ENCODE peak calls at places on chromosomes 16 and 17, in nine cellular contexts. One of them, this sample, is unnamed.

GRCh38 chr17:40538019-40538935 is 27.0 kb downstream of the CCR7 start:
- DNase-seq in astrocyte of the spinal cord: no peak
- DNase-seq in breast epithelium: peak; percentile 68
- DNase-seq in thoracic aorta: no peak
- DNase-seq in PC-9: no peak
- DNase-seq in A549: no peak
- DNase-seq in uterus: no peak
- DNase-seq in gastrocnemius medialis: no peak
- DNase-seq in fibroblast of the aortic adventitia: no peak
- DNase-seq in this sample: no peak

GRCh38 chr17:66920965-66921364 is 43.5 kb upstream of the CACNG4 start:
- DNase-seq in astrocyte of the spinal cord: no peak
- DNase-seq in breast epithelium: no peak
- DNase-seq in thoracic aorta: no peak
- DNase-seq in PC-9: no peak
- DNase-seq in A549: no peak
- DNase-seq in uterus: no peak
- DNase-seq in gastrocnemius medialis: no peak
- DNase-seq in fibroblast of the aortic adventitia: peak; percentile 2
- DNase-seq in this sample: no peak

GRCh38 chr17:81034779-81035388 is at the start of gene BAIAP2:
- DNase-seq in astrocyte of the spinal cord: peak; percentile 93
- DNase-seq in breast epithelium: peak; percentile 98
- DNase-seq in thoracic aorta: peak; percentile 70
- DNase-seq in PC-9: peak; percentile 92
- DNase-seq in A549: peak; percentile 100
- DNase-seq in uterus: peak; percentile 96
- DNase-seq in gastrocnemius medialis: peak; percentile 93
- DNase-seq in fibroblast of the aortic adventitia: peak; percentile 91
- DNase-seq in this sample: peak; percentile 96

GRCh38 chr16:27681681-27682080 is 131.7 kb downstream of the KATNIP start:
- DNase-seq in astrocyte of the spinal cord: no peak
- DNase-seq in breast epithelium: no peak
- DNase-seq in thoracic aorta: no peak
- DNase-seq in PC-9: no peak
- DNase-seq in A549: no peak
- DNase-seq in uterus: no peak
- DNase-seq in gastrocnemius medialis: no peak
- DNase-seq in fibroblast of the aortic adventitia: no peak
- DNase-seq in this sample: no peak

GRCh38 chr17:38711792-38712571 is 6.9 kb downstream of the MLLT6 start:
- DNase-seq in astrocyte of the spinal cord: no peak
- DNase-seq in breast epithelium: no peak
- DNase-seq in thoracic aorta: no peak
- DNase-seq in PC-9: no peak
- DNase-seq in A549: no peak
- DNase-seq in uterus: no peak
- DNase-seq in gastrocnemius medialis: peak; percentile 74
- DNase-seq in fibroblast of the aortic adventitia: no peak
- DNase-seq in this sample: no peak

GRCh38 chr16:48542020-48542473 is 67.9 kb downstream of the N4BP1 start:
- DNase-seq in astrocyte of the spinal cord: peak; percentile 56
- DNase-seq in breast epithelium: no peak
- DNase-seq in thoracic aorta: no peak
- DNase-seq in PC-9: peak; percentile 21
- DNase-seq in A549: peak; percentile 56
- DNase-seq in uterus: no peak
- DNase-seq in gastrocnemius medialis: peak; percentile 32
- DNase-seq in fibroblast of the aortic adventitia: peak; percentile 77
- DNase-seq in this sample: peak; percentile 82

GRCh38 chr16:53234836-53235235 is 180.0 kb downstream of the CHD9 start:
- DNase-seq in astrocyte of the spinal cord: no peak
- DNase-seq in breast epithelium: no peak
- DNase-seq in thoracic aorta: no peak
- DNase-seq in PC-9: no peak
- DNase-seq in A549: no peak
- DNase-seq in uterus: no peak
- DNase-seq in gastrocnemius medialis: no peak
- DNase-seq in fibroblast of the aortic adventitia: no peak
- DNase-seq in this sample: no peak

GRCh38 chr17:68277807-68278206 is 13.1 kb downstream of the SLC16A6 start:
- DNase-seq in astrocyte of the spinal cord: no peak
- DNase-seq in breast epithelium: no peak
- DNase-seq in thoracic aorta: no peak
- DNase-seq in PC-9: no peak
- DNase-seq in A549: no peak
- DNase-seq in uterus: no peak
- DNase-seq in gastrocnemius medialis: no peak
- DNase-seq in fibroblast of the aortic adventitia: no peak
- DNase-seq in this sample: no peak

GRCh38 chr17:77218902-77219301 is 78.1 kb downstream of the SEC14L1 start:
- DNase-seq in astrocyte of the spinal cord: no peak
- DNase-seq in breast epithelium: no peak
- DNase-seq in thoracic aorta: no peak
- DNase-seq in PC-9: no peak
- DNase-seq in A549: no peak
- DNase-seq in uterus: no peak
- DNase-seq in gastrocnemius medialis: no peak
- DNase-seq in fibroblast of the aortic adventitia: no peak
- DNase-seq in this sample: no peak

GRCh38 chr17:50918933-50919296 is 52.8 kb upstream of the TOB1 start:
- DNase-seq in astrocyte of the spinal cord: no peak
- DNase-seq in breast epithelium: no peak
- DNase-seq in thoracic aorta: no peak
- DNase-seq in PC-9: no peak
- DNase-seq in A549: no peak
- DNase-seq in uterus: no peak
- DNase-seq in gastrocnemius medialis: no peak
- DNase-seq in fibroblast of the aortic adventitia: no peak
- DNase-seq in this sample: no peak

GRCh38 chr17:77346765-77347164 is 206.0 kb downstream of the SEC14L1 start:
- DNase-seq in astrocyte of the spinal cord: no peak
- DNase-seq in breast epithelium: no peak
- DNase-seq in thoracic aorta: no peak
- DNase-seq in PC-9: no peak
- DNase-seq in A549: no peak
- DNase-seq in uterus: no peak
- DNase-seq in gastrocnemius medialis: no peak
- DNase-seq in fibroblast of the aortic adventitia: no peak
- DNase-seq in this sample: peak; percentile 9

GRCh38 chr16:47774661-47775060 is 313.5 kb downstream of the PHKB start:
- DNase-seq in astrocyte of the spinal cord: peak; percentile 31
- DNase-seq in breast epithelium: no peak
- DNase-seq in thoracic aorta: no peak
- DNase-seq in PC-9: peak; percentile 54
- DNase-seq in A549: no peak
- DNase-seq in uterus: no peak
- DNase-seq in gastrocnemius medialis: no peak
- DNase-seq in fibroblast of the aortic adventitia: peak; percentile 46
- DNase-seq in this sample: no peak

GRCh38 chr16:73565263-73565662 is 517.3 kb upstream of the ZFHX3 start:
- DNase-seq in astrocyte of the spinal cord: no peak
- DNase-seq in breast epithelium: no peak
- DNase-seq in thoracic aorta: no peak
- DNase-seq in PC-9: no peak
- DNase-seq in A549: no peak
- DNase-seq in uterus: no peak
- DNase-seq in gastrocnemius medialis: no peak
- DNase-seq in fibroblast of the aortic adventitia: no peak
- DNase-seq in this sample: no peak

GRCh38 chr16:83577201-83577600 is 230.6 kb upstream of the HSBP1 start:
- DNase-seq in astrocyte of the spinal cord: no peak
- DNase-seq in breast epithelium: no peak
- DNase-seq in thoracic aorta: no peak
- DNase-seq in PC-9: no peak
- DNase-seq in A549: no peak
- DNase-seq in uterus: no peak
- DNase-seq in gastrocnemius medialis: no peak
- DNase-seq in fibroblast of the aortic adventitia: no peak
- DNase-seq in this sample: no peak

GRCh38 chr17:44623070-44623725 is 33.1 kb upstream of the MEIOC start:
- DNase-seq in astrocyte of the spinal cord: peak; percentile 34
- DNase-seq in breast epithelium: no peak
- DNase-seq in thoracic aorta: no peak
- DNase-seq in PC-9: no peak
- DNase-seq in A549: no peak
- DNase-seq in uterus: no peak
- DNase-seq in gastrocnemius medialis: no peak
- DNase-seq in fibroblast of the aortic adventitia: no peak
- DNase-seq in this sample: no peak

GRCh38 chr16:14309001-14309886 is 238.1 kb downstream of the MRTFB start:
- DNase-seq in astrocyte of the spinal cord: no peak
- DNase-seq in breast epithelium: peak; percentile 76
- DNase-seq in thoracic aorta: no peak
- DNase-seq in PC-9: peak; percentile 95
- DNase-seq in A549: no peak
- DNase-seq in uterus: no peak
- DNase-seq in gastrocnemius medialis: no peak
- DNase-seq in fibroblast of the aortic adventitia: no peak
- DNase-seq in this sample: no peak

DNA sequence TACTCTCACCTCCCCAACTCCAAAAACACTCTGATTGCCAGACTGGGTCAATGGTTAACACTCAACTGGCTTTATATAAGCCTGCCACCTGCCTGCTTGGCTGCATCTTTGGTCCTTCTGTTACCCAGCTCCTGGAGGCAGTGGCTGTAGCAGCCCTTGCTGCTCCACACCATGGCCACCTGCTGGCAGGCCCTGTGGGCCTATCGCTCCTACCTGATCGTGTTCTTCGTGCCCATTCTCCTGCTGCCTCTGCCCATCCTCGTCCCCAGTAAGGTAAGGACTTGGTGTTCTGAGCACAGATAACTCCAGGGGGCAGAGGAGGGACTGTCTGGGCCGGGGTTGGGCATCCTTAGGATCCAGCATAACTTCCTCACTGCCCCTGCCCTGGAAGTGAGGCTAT is at the start of gene SLC13A2:
- DNase-seq in astrocyte of the spinal cord: no peak
- DNase-seq in breast epithelium: no peak
- DNase-seq in thoracic aorta: no peak
- DNase-seq in PC-9: no peak
- DNase-seq in A549: no peak
- DNase-seq in uterus: no peak
- DNase-seq in gastrocnemius medialis: no peak
- DNase-seq in fibroblast of the aortic adventitia: no peak
- DNase-seq in this sample: peak; percentile 56
- TF ChIP-seq CTCF in astrocyte of the spinal cord: no peak
- TF ChIP-seq CTCF in breast epithelium: no peak
- TF ChIP-seq CTCF in thoracic aorta: no peak
- TF ChIP-seq CTCF in PC-9: no peak
- TF ChIP-seq CTCF in A549: no peak
- TF ChIP-seq CTCF in uterus: no peak
- TF ChIP-seq CTCF in gastrocnemius medialis: no peak
- TF ChIP-seq CTCF in fibroblast of the aortic adventitia: no peak
- TF ChIP-seq CTCF in this sample: no peak

DNA sequence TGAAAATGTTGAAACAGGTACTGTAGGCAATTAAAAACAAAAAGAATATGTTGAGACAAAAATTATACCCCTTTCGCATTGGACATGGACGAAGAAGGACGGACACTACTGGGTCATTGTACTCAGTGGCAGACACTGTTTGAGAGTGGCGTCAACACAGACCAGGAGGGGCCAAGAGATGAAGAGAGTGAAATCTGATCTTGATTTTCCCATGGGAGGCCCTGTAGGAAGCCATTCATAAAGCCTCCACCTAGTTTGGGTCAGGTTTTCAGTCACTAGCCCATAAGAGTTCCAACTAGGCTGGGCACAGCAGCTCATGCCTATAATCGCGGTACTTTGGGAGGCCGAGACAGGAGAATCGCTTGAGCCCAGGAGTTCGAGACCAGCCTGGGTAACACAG is 23.6 kb upstream of the SMURF2 start:
- DNase-seq in astrocyte of the spinal cord: no peak
- DNase-seq in breast epithelium: no peak
- DNase-seq in thoracic aorta: no peak
- DNase-seq in PC-9: no peak
- DNase-seq in A549: no peak
- DNase-seq in uterus: no peak
- DNase-seq in gastrocnemius medialis: no peak
- DNase-seq in fibroblast of the aortic adventitia: no peak
- DNase-seq in this sample: no peak
- H3K4me3 ChIP-seq in astrocyte of the spinal cord: no peak overlapping the region
- H3K4me3 ChIP-seq in breast epithelium: no peak overlapping the region
- H3K4me3 ChIP-seq in thoracic aorta: no peak overlapping the region
- H3K4me3 ChIP-seq in PC-9: no peak overlapping the region
- H3K4me3 ChIP-seq in A549: no peak overlapping the region
- H3K4me3 ChIP-seq in uterus: no peak overlapping the region
- H3K4me3 ChIP-seq in gastrocnemius medialis: no peak overlapping the region
- H3K4me3 ChIP-seq in fibroblast of the aortic adventitia: no peak overlapping the region
- H3K4me3 ChIP-seq in this sample: no peak overlapping the region

GRCh38 chr17:48997103-48997826 is at the start of gene IGF2BP1:
- DNase-seq in astrocyte of the spinal cord: peak; percentile 84
- DNase-seq in breast epithelium: no peak
- DNase-seq in thoracic aorta: no peak
- DNase-seq in PC-9: peak; percentile 34
- DNase-seq in A549: peak; percentile 88
- DNase-seq in uterus: no peak
- DNase-seq in gastrocnemius medialis: no peak
- DNase-seq in fibroblast of the aortic adventitia: peak; percentile 43
- DNase-seq in this sample: peak; percentile 65

GRCh38 chr17:48994548-48995331 is 2.4 kb upstream of the IGF2BP1 start:
- DNase-seq in astrocyte of the spinal cord: no peak
- DNase-seq in breast epithelium: no peak
- DNase-seq in thoracic aorta: no peak
- DNase-seq in PC-9: no peak
- DNase-seq in A549: no peak
- DNase-seq in uterus: no peak
- DNase-seq in gastrocnemius medialis: no peak
- DNase-seq in fibroblast of the aortic adventitia: no peak
- DNase-seq in this sample: peak; percentile 9

GRCh38 chr17:48995871-48996695 is 1.1 kb upstream of the IGF2BP1 start:
- DNase-seq in astrocyte of the spinal cord: peak; percentile 29
- DNase-seq in breast epithelium: no peak
- DNase-seq in thoracic aorta: no peak
- DNase-seq in PC-9: no peak
- DNase-seq in A549: peak; percentile 95
- DNase-seq in uterus: no peak
- DNase-seq in gastrocnemius medialis: no peak
- DNase-seq in fibroblast of the aortic adventitia: no peak
- DNase-seq in this sample: peak; percentile 50

GRCh38 chr17:48996696-48997102 is 486 bp upstream of the IGF2BP1 start:
- DNase-seq in astrocyte of the spinal cord: no peak
- DNase-seq in breast epithelium: no peak
- DNase-seq in thoracic aorta: no peak
- DNase-seq in PC-9: no peak
- DNase-seq in A549: no peak
- DNase-seq in uterus: no peak
- DNase-seq in gastrocnemius medialis: no peak
- DNase-seq in fibroblast of the aortic adventitia: no peak
- DNase-seq in this sample: no peak

GRCh38 chr17:48995332-48995870 is 1.8 kb upstream of the IGF2BP1 start:
- DNase-seq in astrocyte of the spinal cord: no peak
- DNase-seq in breast epithelium: no peak
- DNase-seq in thoracic aorta: no peak
- DNase-seq in PC-9: no peak
- DNase-seq in A549: no peak
- DNase-seq in uterus: no peak
- DNase-seq in gastrocnemius medialis: no peak
- DNase-seq in fibroblast of the aortic adventitia: no peak
- DNase-seq in this sample: peak; percentile 29
- TF ChIP-seq CTCF in astrocyte of the spinal cord: no peak
- TF ChIP-seq CTCF in breast epithelium: no peak
- TF ChIP-seq CTCF in thoracic aorta: no peak
- TF ChIP-seq CTCF in PC-9: no peak
- TF ChIP-seq CTCF in A549: no peak
- TF ChIP-seq CTCF in uterus: no peak
- TF ChIP-seq CTCF in gastrocnemius medialis: no peak
- TF ChIP-seq CTCF in fibroblast of the aortic adventitia: no peak
- TF ChIP-seq CTCF in this sample: no peak

GRCh38 chr17:78376161-78376560 is 2.3 kb upstream of the PGS1 start:
- DNase-seq in astrocyte of the spinal cord: no peak
- DNase-seq in breast epithelium: no peak
- DNase-seq in thoracic aorta: no peak
- DNase-seq in PC-9: no peak
- DNase-seq in A549: no peak
- DNase-seq in uterus: no peak
- DNase-seq in gastrocnemius medialis: no peak
- DNase-seq in fibroblast of the aortic adventitia: peak; percentile 49
- DNase-seq in this sample: no peak
- H3K4me3 ChIP-seq in astrocyte of the spinal cord: no peak overlapping the region
- H3K4me3 ChIP-seq in breast epithelium: no peak overlapping the region
- H3K4me3 ChIP-seq in thoracic aorta: no peak overlapping the region
- H3K4me3 ChIP-seq in PC-9: no peak overlapping the region
- H3K4me3 ChIP-seq in A549: no peak overlapping the region
- H3K4me3 ChIP-seq in uterus: no peak overlapping the region
- H3K4me3 ChIP-seq in gastrocnemius medialis: no peak overlapping the region
- H3K4me3 ChIP-seq in fibroblast of the aortic adventitia: no peak overlapping the region
- H3K4me3 ChIP-seq in this sample: no peak overlapping the region

This sample was measured in coronary artery.